ENCODE peak calls at places on chromosomes 2 and 18, in nine cellular contexts. D is PC-3; X is DMS79; M is skeletal muscle cell; K is C1 segment of cervical spinal cord; R is right cardiac atrium; E is right lobe of liver; H is NB4; O is central memory CD4-positive, alpha-beta T cell. T is an unnamed sample.

GRCh38 chr18:52312321-52312720 is 27.7 kb upstream of the DCC start:
- DNase-seq in D (peak), X (peak), M (no peak), K (no peak), R (no peak), E (no peak), H (no peak), O (no peak), T (no peak)

GRCh38 chr2:169676357-169676756 is 17.8 kb downstream of the CFAP210 start:
- DNase-seq in D (peak), X (no peak), M (no peak), K (no peak), R (no peak), E (no peak), H (peak), O (no peak), T (no peak)

GRCh38 chr2:72991980-72992733 is 74.8 kb downstream of the EMX1 start:
- DNase-seq in D (no peak), X (no peak), M (no peak), K (no peak), R (no peak), E (peak), H (no peak), O (no peak), T (no peak)

GRCh38 chr2:429575-430254 is 141.8 kb upstream of the ALKAL2 start:
- DNase-seq in D (no peak), X (no peak), M (no peak), K (no peak), R (no peak), E (no peak), H (no peak), O (peak), T (no peak)

GRCh38 chr2:177902395-177903160 is 170.0 kb downstream of the PDE11A start:
- DNase-seq in D (no peak), X (no peak), M (no peak), K (no peak), R (no peak), E (no peak), H (no peak), O (no peak), T (no peak)

GRCh38 chr2:222214885-222215284 is 83.9 kb downstream of the PAX3 start:
- DNase-seq in D (no peak), X (no peak), M (no peak), K (no peak), R (no peak), E (no peak), H (peak), O (no peak), T (no peak)

GRCh38 chr2:189854152-189854551 is 69.9 kb downstream of the PMS1 start:
- DNase-seq in D (no peak), X (no peak), M (no peak), K (no peak), R (no peak), E (no peak), H (no peak), O (no peak), T (no peak)

GRCh38 chr2:170814551-170815245 is 2.0 kb upstream of the GAD1 start:
- DNase-seq in D (no peak), X (peak), M (no peak), K (no peak), R (no peak), E (no peak), H (no peak), O (no peak), T (no peak)

GRCh38 chr2:121386707-121387106 is 101.7 kb upstream of the TFCP2L1 start:
- DNase-seq in D (peak), X (no peak), M (peak), K (no peak), R (no peak), E (no peak), H (no peak), O (no peak), T (no peak)

GRCh38 chr2:169468841-169469240 is 10.5 kb upstream of the BBS5 start:
- DNase-seq in D (no peak), X (no peak), M (no peak), K (no peak), R (no peak), E (no peak), H (no peak), O (no peak), T (no peak)

GRCh38 chr2:49971453-49971852 is 817.1 kb upstream of the FSHR start:
- DNase-seq in D (no peak), X (no peak), M (no peak), K (no peak), R (no peak), E (no peak), H (no peak), O (no peak), T (no peak)

GRCh38 chr2:58918138-58918537 is 677.0 kb upstream of the FANCL start:
- DNase-seq in D (no peak), X (no peak), M (peak), K (no peak), R (no peak), E (no peak), H (no peak), O (no peak), T (no peak)

GRCh38 chr18:9106094-9106493 is 3.6 kb downstream of the NDUFV2 start:
- DNase-seq in D (no peak), X (no peak), M (no peak), K (no peak), R (no peak), E (no peak), H (no peak), O (no peak), T (no peak)

GRCh38 chr2:98801286-98801685 is 70.4 kb upstream of the MGAT4A start:
- DNase-seq in D (no peak), X (no peak), M (no peak), K (no peak), R (no peak), E (no peak), H (no peak), O (no peak), T (no peak)

GRCh38 chr2:118169359-118170005 is 81.2 kb downstream of the INSIG2 start:
- DNase-seq in D (no peak), X (no peak), M (no peak), K (no peak), R (peak), E (peak), H (no peak), O (peak), T (no peak)

GRCh38 chr2:85222792-85223191 is 89.6 kb downstream of the TCF7L1 start:
- DNase-seq in D (no peak), X (peak), M (no peak), K (no peak), R (no peak), E (no peak), H (no peak), O (no peak), T (no peak)

GRCh38 chr2:144261966-144262365 is 258.0 kb downstream of the ZEB2 start:
- DNase-seq in D (no peak), X (no peak), M (no peak), K (no peak), R (no peak), E (no peak), H (no peak), O (no peak), T (no peak)

GRCh38 chr18:825891-826585 is 14.0 kb upstream of the YES1 start:
- DNase-seq in D (no peak), X (no peak), M (no peak), K (no peak), R (no peak), E (no peak), H (no peak), O (no peak), T (no peak)

GRCh38 chr18:70380915-70381896 is 92.4 kb downstream of the SOCS6 start:
- DNase-seq in D (no peak), X (no peak), M (no peak), K (peak), R (peak), E (no peak), H (peak), O (no peak), T (peak)

GRCh38 chr2:128236491-128237035 is 82.1 kb downstream of the HS6ST1 start:
- DNase-seq in D (peak), X (no peak), M (peak), K (no peak), R (no peak), E (no peak), H (no peak), O (no peak), T (no peak)

GRCh38 chr2:233011268-233012190 is 1.5 kb downstream of the NGEF start:
- DNase-seq in D (no peak), X (no peak), M (no peak), K (no peak), R (no peak), E (no peak), H (peak), O (no peak), T (no peak)

GRCh38 chr2:83461135-83461534 is 997.9 kb downstream of the SUCLG1 start:
- DNase-seq in D (no peak), X (no peak), M (no peak), K (no peak), R (no peak), E (no peak), H (no peak), O (no peak), T (no peak)

GRCh38 chr2:26489213-26489850 is 11.4 kb upstream of the OTOF start:
- DNase-seq in D (no peak), X (no peak), M (no peak), K (no peak), R (no peak), E (peak), H (no peak), O (no peak), T (no peak)

GRCh38 chr2:1818811-1819210 is 74.5 kb upstream of the PXDN start:
- DNase-seq in D (no peak), X (no peak), M (no peak), K (no peak), R (no peak), E (no peak), H (no peak), O (no peak), T (no peak)

GRCh38 chr2:10329880-10330699 is 27.4 kb downstream of the HPCAL1 start:
- DNase-seq in D (peak), X (no peak), M (no peak), K (no peak), R (no peak), E (no peak), H (no peak), O (peak), T (peak)

GRCh38 chr18:50306944-50307343 is 19.5 kb upstream of the CXXC1 start:
- DNase-seq in D (no peak), X (no peak), M (no peak), K (no peak), R (peak), E (no peak), H (peak), O (no peak), T (no peak)

GRCh38 chr2:3626118-3626816 is 31.4 kb downstream of the COLEC11 start:
- DNase-seq in D (no peak), X (no peak), M (no peak), K (no peak), R (peak), E (no peak), H (no peak), O (no peak), T (no peak)

GRCh38 chr2:23594079-23594494 is 209.1 kb downstream of the KLHL29 start:
- DNase-seq in D (no peak), X (no peak), M (no peak), K (no peak), R (no peak), E (no peak), H (no peak), O (no peak), T (peak)

T was measured in left colon.